ENCODE peak calls at places on chromosomes 3 and 15, in five cellular contexts. Q, V, F, E and O are unnamed samples.

GRCh38 chr15:71547066-71547465 is 263.3 kb upstream of the NR2E3 start:
- ATAC-seq in V (no peak), Q (no peak), F (no peak), E (no peak), O (no peak)

GRCh38 chr15:58077427-58077826 is 11.9 kb upstream of the ALDH1A2 start:
- ATAC-seq in E (peak; percentile 79), F (no peak), Q (peak; percentile 71), V (no peak), O (no peak)

GRCh38 chr15:92149029-92149428 is 244.7 kb upstream of the ST8SIA2 start:
- ATAC-seq in E (no peak), F (no peak), Q (no peak), V (no peak), O (no peak)

GRCh38 chr15:58677426-58677825 is 72.1 kb downstream of the ADAM10 start:
- ATAC-seq in Q (no peak), F (no peak), V (no peak), E (no peak), O (no peak)

GRCh38 chr3:172511783-172512357 is 11.4 kb downstream of the TNFSF10 start:
- ATAC-seq in Q (no peak), F (peak; percentile 71), E (no peak), V (peak; percentile 78), O (peak; percentile 76)

GRCh38 chr15:72554471-72555425 is 80.6 kb downstream of the ARIH1 start:
- ATAC-seq in Q (no peak), E (no peak), V (peak; percentile 86), F (peak; percentile 81), O (no peak)

GRCh38 chr3:100665230-100665629 is 44.1 kb upstream of the TFG start:
- ATAC-seq in V (peak; percentile 90), Q (no peak), E (no peak), F (peak; percentile 96), O (no peak)

GRCh38 chr15:40769310-40770146 is at the start of gene C15orf62:
- ATAC-seq in V (peak; percentile 76), Q (peak; percentile 65), F (peak; percentile 63), E (no peak), O (peak; percentile 92)

GRCh38 chr3:159169828-159170227 is 368.0 kb downstream of the MFSD1 start:
- ATAC-seq in F (no peak), Q (no peak), E (no peak), V (no peak), O (peak; percentile 39)

GRCh38 chr3:120554727-120555660 is 41.1 kb upstream of the NDUFB4 start:
- ATAC-seq in E (no peak), F (no peak), Q (no peak), V (no peak), O (no peak)

GRCh38 chr3:14902719-14903118 is 44.7 kb upstream of the NR2C2 start:
- ATAC-seq in E (no peak), F (no peak), Q (peak; percentile 71), V (no peak), O (peak; percentile 18)

GRCh38 chr3:66827726-66828125 is 170.4 kb upstream of the KBTBD8 start:
- ATAC-seq in V (no peak), Q (no peak), E (no peak), F (no peak), O (no peak)

GRCh38 chr3:170483485-170484262 is 65.0 kb downstream of the CLDN11 start:
- ATAC-seq in V (no peak), E (peak; percentile 91), Q (no peak), F (no peak), O (peak; percentile 6)

GRCh38 chr15:36130641-36131310 is 448.6 kb upstream of the CDIN1 start:
- ATAC-seq in F (no peak), E (no peak), V (no peak), Q (no peak), O (no peak)

GRCh38 chr3:159619341-159619885 is 369.2 kb upstream of the IL12A start:
- ATAC-seq in F (no peak), V (no peak), Q (no peak), E (no peak), O (no peak)

GRCh38 chr3:189160519-189161309 is 11.1 kb upstream of the TPRG1 start:
- ATAC-seq in Q (no peak), E (no peak), F (no peak), V (no peak), O (no peak)

GRCh38 chr3:100185847-100186246 is 71.5 kb upstream of the FILIP1L start:
- ATAC-seq in F (no peak), E (peak; percentile 78), V (no peak), Q (no peak), O (no peak)

GRCh38 chr15:56428821-56429458 is 36.0 kb downstream of the MNS1 start:
- ATAC-seq in V (no peak), Q (no peak), E (peak; percentile 47), F (peak; percentile 4), O (no peak)

GRCh38 chr15:51172190-51172589 is 77.5 kb upstream of the TNFAIP8L3 start:
- ATAC-seq in F (no peak), Q (peak; percentile 38), V (no peak), E (no peak), O (no peak)

GRCh38 chr3:37621771-37622170 is 239.9 kb upstream of the CTDSPL start:
- ATAC-seq in Q (no peak), E (no peak), F (no peak), V (no peak), O (no peak)

GRCh38 chr3:194296448-194296831 is 54.7 kb downstream of the CPN2 start:
- ATAC-seq in V (no peak), Q (peak; percentile 50), E (peak; percentile 18), F (no peak), O (no peak)

GRCh38 chr15:68372291-68372811 is 59.6 kb downstream of the ITGA11 start:
- ATAC-seq in V (no peak), F (no peak), Q (peak; percentile 42), E (peak; percentile 95), O (no peak)

GRCh38 chr15:66484539-66485112 is 12.9 kb downstream of the SNAPC5 start:
- ATAC-seq in Q (no peak), F (no peak), E (no peak), V (no peak), O (no peak)

GRCh38 chr3:71121429-71122167 is 461.9 kb downstream of the FOXP1 start:
- ATAC-seq in F (peak; percentile 62), V (peak; percentile 45), Q (no peak), E (no peak), O (no peak)

GRCh38 chr3:15007681-15008141 is 57.4 kb downstream of the MRPS25 start:
- ATAC-seq in F (no peak), E (no peak), Q (peak; percentile 78), V (no peak), O (no peak)

GRCh38 chr15:55007561-55007960 is 189.2 kb downstream of the RSL24D1 start:
- ATAC-seq in Q (peak; percentile 41), E (no peak), V (no peak), F (no peak), O (no peak)

GRCh38 chr3:14265246-14265962 is 86.8 kb downstream of the LSM3 start:
- ATAC-seq in F (no peak), V (no peak), E (peak; percentile 42), Q (no peak), O (no peak)

GRCh38 chr3:19881036-19881435 is 53.0 kb downstream of the EFHB start:
- ATAC-seq in E (no peak), V (no peak), F (no peak), Q (no peak), O (no peak)

GRCh38 chr3:16484216-16484615 is 29.3 kb downstream of the RFTN1 start:
- ATAC-seq in Q (no peak), V (no peak), F (no peak), E (no peak), O (no peak)

GRCh38 chr3:71548995-71549394 is 34.5 kb downstream of the FOXP1 start:
- ATAC-seq in E (no peak), Q (no peak), V (no peak), F (peak; percentile 44), O (no peak)

GRCh38 chr3:11391172-11391879 is 119.1 kb downstream of the ATG7 start:
- ATAC-seq in F (no peak), E (no peak), Q (no peak), V (no peak), O (no peak)

GRCh38 chr15:60511351-60512157 is 32.6 kb upstream of the ICE2 start:
- ATAC-seq in F (no peak), Q (no peak), E (no peak), V (peak; percentile 56), O (no peak)

GRCh38 chr3:183370391-183370790 is 58.0 kb downstream of the MCF2L2 start:
- ATAC-seq in F (no peak), V (no peak), E (no peak), Q (no peak), O (no peak)

GRCh38 chr3:80355144-80355543 is 587.3 kb upstream of the ROBO1 start:
- ATAC-seq in F (no peak), E (no peak), V (no peak), Q (no peak), O (no peak)

GRCh38 chr3:185537369-185537970 is 14.9 kb downstream of the LIPH start:
- ATAC-seq in Q (peak; percentile 98), V (peak; percentile 97), E (no peak), F (peak; percentile 96), O (peak; percentile 97)

GRCh38 chr3:38086496-38086895 is 47.5 kb downstream of the DLEC1 start:
- ATAC-seq in F (no peak), V (no peak), E (no peak), Q (no peak), O (no peak)